ENCODE peak calls at places on chromosomes 5 and 9, in five cellular contexts. T, Y, A, B and J are unnamed samples.

GRCh38 chr9:27247756-27248155 is 49.2 kb downstream of the EQTN start:
- DNase-seq in Y (no peak), B (no peak), A (peak; percentile 40), T (no peak), J (peak; percentile 6)

GRCh38 chr5:29504411-29504810 is 1689.1 kb upstream of the CDH6 start:
- DNase-seq in Y (no peak), A (no peak), T (no peak), B (no peak), J (no peak)

GRCh38 chr9:81083821-81084512 is 605.4 kb downstream of the TLE1 start:
- DNase-seq in T (no peak), A (no peak), B (no peak), Y (no peak), J (no peak)

GRCh38 chr5:84059672-84060071 is 325.0 kb downstream of the EDIL3 start:
- DNase-seq in T (no peak), B (no peak), Y (no peak), A (no peak), J (no peak)

GRCh38 chr5:150113047-150113744 is 26.8 kb upstream of the CSF1R start:
- DNase-seq in A (no peak), B (peak; percentile 71), T (peak; percentile 72), Y (peak; percentile 42), J (no peak)

GRCh38 chr9:33065157-33066076 is 11.1 kb downstream of the SMU1 start:
- DNase-seq in T (no peak), B (no peak), Y (no peak), A (no peak), J (no peak)

GRCh38 chr9:81526587-81526986 is 162.8 kb downstream of the TLE1 start:
- DNase-seq in A (no peak), Y (no peak), B (no peak), T (no peak), J (no peak)

GRCh38 chr9:16425572-16425971 is 444.9 kb downstream of the BNC2 start:
- DNase-seq in T (no peak), B (no peak), Y (no peak), A (no peak), J (no peak)

GRCh38 chr5:142181096-142181495 is 72.5 kb downstream of the NDFIP1 start:
- DNase-seq in T (peak; percentile 36), A (no peak), Y (no peak), B (no peak), J (no peak)

GRCh38 chr9:92035687-92036410 is 79.4 kb downstream of the SPTLC1 start:
- DNase-seq in A (no peak), Y (no peak), B (no peak), T (no peak), J (no peak)

GRCh38 chr5:175821790-175822211 is 49.6 kb upstream of the CPLX2 start:
- DNase-seq in B (no peak), T (no peak), Y (no peak), A (peak; percentile 74), J (no peak)

GRCh38 chr9:127166651-127167524 is 44.5 kb upstream of the ANGPTL2 start:
- DNase-seq in Y (no peak), B (no peak), T (peak; percentile 86), A (no peak), J (no peak)

GRCh38 chr5:142280066-142281011 is 44.5 kb downstream of the SPRY4 start:
- DNase-seq in B (no peak), Y (no peak), T (no peak), A (no peak), J (no peak)

GRCh38 chr9:93076792-93077128 is 18.3 kb downstream of the SUSD3 start:
- DNase-seq in B (no peak), A (no peak), Y (no peak), T (no peak), J (no peak)

GRCh38 chr5:59816901-59817300 is 76.6 kb downstream of the PDE4D start:
- DNase-seq in T (no peak), A (no peak), Y (no peak), B (no peak), J (no peak)
- TF ChIP-seq CTCF in T (no peak), A (no peak), Y (no peak), B (no peak), J (no peak)

DNA sequence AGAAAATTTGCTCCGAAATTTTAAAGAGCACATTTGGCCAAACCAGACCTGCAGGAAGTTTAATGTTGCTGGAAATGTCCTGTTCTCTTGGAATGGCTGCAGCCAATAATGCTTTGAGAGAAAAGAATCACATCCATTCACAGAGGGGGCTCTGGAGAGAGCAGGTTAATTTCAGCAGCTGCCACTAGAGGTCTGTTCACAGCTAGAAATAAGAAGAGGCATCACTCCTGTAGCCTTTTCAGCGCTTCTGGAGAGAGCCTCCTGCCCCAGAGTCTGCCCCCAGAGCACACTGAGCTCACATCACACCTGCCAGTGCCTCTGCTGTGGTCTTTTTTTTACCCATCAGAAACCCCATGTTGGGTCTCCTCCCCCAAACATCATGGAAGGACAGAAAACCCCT is 124.8 kb upstream of the RAD23B start:
- DNase-seq in A (peak; percentile 40), Y (no peak), B (no peak), T (no peak), J (no peak)
- TF ChIP-seq CTCF in A (peak; percentile 32), Y (peak; percentile 29), B (no peak), T (no peak), J (peak; percentile 36)

GRCh38 chr5:73901455-73901854 is 275.5 kb downstream of the ARHGEF28 start:
- DNase-seq in A (peak; percentile 31), Y (peak; percentile 68), B (no peak), T (no peak), J (no peak)
- TF ChIP-seq CTCF in A (peak; percentile 33), Y (peak; percentile 45), B (no peak), T (no peak), J (peak; percentile 29)

DNA sequence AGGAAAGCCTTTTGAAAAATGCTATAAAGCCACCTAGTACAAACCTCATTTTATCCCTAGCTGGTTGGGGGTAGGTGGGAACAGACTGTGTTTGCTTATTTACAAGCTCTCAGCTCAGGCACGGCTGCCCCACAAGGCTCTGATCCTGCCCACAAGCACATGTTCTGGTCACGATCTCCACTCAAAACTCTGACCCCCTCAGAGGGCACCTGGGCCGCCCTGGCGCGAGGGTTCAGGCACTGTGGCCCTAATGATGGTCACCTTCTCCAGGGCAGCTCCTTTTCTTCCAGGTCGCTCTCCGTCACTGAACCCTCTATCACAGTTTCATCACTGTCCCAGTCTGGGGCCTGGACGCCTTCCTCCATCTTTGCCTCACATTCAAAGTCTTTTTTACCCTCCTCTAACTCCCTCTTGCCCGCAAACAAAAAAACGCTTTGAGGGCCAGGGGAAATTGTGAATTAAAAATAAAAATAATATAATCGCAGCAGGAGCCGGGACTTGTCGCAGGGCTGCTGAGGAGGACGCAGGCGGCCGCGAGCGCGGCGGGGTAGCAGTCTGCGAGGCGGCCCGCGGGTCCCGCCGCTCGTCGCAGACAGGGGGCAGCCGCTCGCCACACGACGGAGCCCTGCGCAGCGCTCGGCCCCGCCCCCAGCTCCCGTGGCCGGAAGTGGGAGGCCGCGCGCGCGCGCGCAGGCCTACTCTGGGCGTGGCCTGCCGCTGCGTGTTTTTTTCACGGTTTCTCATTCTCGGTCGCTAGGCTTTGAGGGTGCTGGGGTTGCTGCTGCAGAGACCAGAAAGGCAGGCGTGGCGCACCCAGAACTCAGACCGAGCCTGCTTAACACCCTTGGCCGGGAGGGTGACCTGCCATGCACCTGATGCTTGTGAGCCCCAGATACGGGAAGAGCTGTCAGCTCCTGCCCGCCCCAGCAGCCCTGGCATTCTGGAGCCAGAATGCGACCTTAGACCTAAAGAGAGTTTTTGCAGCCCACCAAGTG is at the start of gene ANKRD31:
- DNase-seq in B (peak; percentile 43), A (peak; percentile 79), Y (peak; percentile 89), T (peak; percentile 97), J (peak; percentile 10)
- TF ChIP-seq CTCF in B (peak; percentile 1), A (peak; percentile 89), Y (peak; percentile 98), T (peak; percentile 34), J (peak; percentile 94)